ENCODE peak calls at places on chromosomes 12 and 14, in four cellular contexts. S is suprapubic skin, K is K562, Y is transverse colon. E is an unnamed sample.

GRCh38 chr14:26190644-26191043 is 407.2 kb downstream of the NOVA1 start:
- DNase-seq in S (no peak), K (no peak), Y (no peak), E (no peak)

GRCh38 chr12:94805749-94806148 is 155.4 kb upstream of the TMCC3 start:
- DNase-seq in S (no peak), K (no peak), Y (no peak), E (no peak)

GRCh38 chr12:388547-389137 is 478 bp downstream of the KDM5A start:
- DNase-seq in S (no peak), K (no peak), Y (peak; percentile 11), E (peak; percentile 90)

GRCh38 chr12:96094201-96094600 is 58.8 kb upstream of the LTA4H start:
- DNase-seq in S (no peak), K (no peak), Y (no peak), E (no peak)

GRCh38 chr12:45273717-45274271 is 57.9 kb downstream of the ANO6 start:
- DNase-seq in S (no peak), K (peak; percentile 84), Y (no peak), E (no peak)

GRCh38 chr12:125538800-125539199 is 473.6 kb downstream of the AACS start:
- DNase-seq in S (no peak), K (no peak), Y (no peak), E (no peak)

GRCh38 chr14:104280902-104281767 is 142.7 kb downstream of the KIF26A start:
- DNase-seq in S (peak; percentile 69), K (no peak), Y (no peak), E (peak; percentile 63)

GRCh38 chr14:88831285-88831684 is 6.8 kb downstream of the TTC8 start:
- DNase-seq in S (no peak), K (no peak), Y (no peak), E (no peak)

GRCh38 chr14:51917186-51917585 is 56.8 kb downstream of the GNG2 start:
- DNase-seq in S (no peak), K (no peak), Y (no peak), E (no peak)

GRCh38 chr12:62876938-62877548 is 57.9 kb downstream of the PPM1H start:
- DNase-seq in S (no peak), K (no peak), Y (no peak), E (no peak)

GRCh38 chr14:76776306-76777251 is 15.3 kb downstream of the VASH1 start:
- DNase-seq in S (peak; percentile 67), K (peak; percentile 34), Y (no peak), E (peak; percentile 70)

GRCh38 chr12:4223273-4223855 is 50.2 kb upstream of the CCND2 start:
- DNase-seq in S (no peak), K (no peak), Y (no peak), E (no peak)

GRCh38 chr12:47714823-47715386 is 9.1 kb upstream of the RPAP3 start:
- DNase-seq in S (no peak), K (no peak), Y (no peak), E (no peak)

GRCh38 chr14:32567543-32568384 is 238.7 kb downstream of the AKAP6 start:
- DNase-seq in S (no peak), K (no peak), Y (no peak), E (no peak)

GRCh38 chr14:92254786-92255185 is 68.2 kb upstream of the SLC24A4 start:
- DNase-seq in S (no peak), K (no peak), Y (peak; percentile 16), E (no peak)

GRCh38 chr12:47073951-47074350 is 5.5 kb upstream of the PCED1B start:
- DNase-seq in S (no peak), K (no peak), Y (no peak), E (no peak)

GRCh38 chr12:96044017-96044985 is 8.9 kb upstream of the LTA4H start:
- DNase-seq in S (no peak), K (no peak), Y (no peak), E (peak; percentile 85)

GRCh38 chr14:96792003-96792402 is 5.2 kb upstream of the VRK1 start:
- DNase-seq in S (no peak), K (no peak), Y (no peak), E (no peak)

GRCh38 chr14:96978525-96979272 is 181.5 kb downstream of the VRK1 start:
- DNase-seq in S (no peak), K (no peak), Y (no peak), E (no peak)

GRCh38 chr12:84599539-84599938 is 313.1 kb downstream of the SLC6A15 start:
- DNase-seq in S (no peak), K (no peak), Y (no peak), E (no peak)

GRCh38 chr14:82641050-82641540 is 1107.4 kb upstream of the SEL1L start:
- DNase-seq in S (no peak), K (no peak), Y (no peak), E (no peak)

GRCh38 chr12:43602738-43603137 is 50.7 kb upstream of the ADAMTS20 start:
- DNase-seq in S (no peak), K (no peak), Y (no peak), E (no peak)

GRCh38 chr12:43318002-43318401 is 234.0 kb downstream of the ADAMTS20 start:
- DNase-seq in S (no peak), K (no peak), Y (no peak), E (no peak)

GRCh38 chr12:41965996-41966395 is 178.7 kb downstream of the GXYLT1 start:
- DNase-seq in S (no peak), K (no peak), Y (no peak), E (no peak)

GRCh38 chr14:99537399-99537798 is 56.2 kb downstream of the CCNK start:
- DNase-seq in S (no peak), K (no peak), Y (peak; percentile 48), E (no peak)

DNA sequence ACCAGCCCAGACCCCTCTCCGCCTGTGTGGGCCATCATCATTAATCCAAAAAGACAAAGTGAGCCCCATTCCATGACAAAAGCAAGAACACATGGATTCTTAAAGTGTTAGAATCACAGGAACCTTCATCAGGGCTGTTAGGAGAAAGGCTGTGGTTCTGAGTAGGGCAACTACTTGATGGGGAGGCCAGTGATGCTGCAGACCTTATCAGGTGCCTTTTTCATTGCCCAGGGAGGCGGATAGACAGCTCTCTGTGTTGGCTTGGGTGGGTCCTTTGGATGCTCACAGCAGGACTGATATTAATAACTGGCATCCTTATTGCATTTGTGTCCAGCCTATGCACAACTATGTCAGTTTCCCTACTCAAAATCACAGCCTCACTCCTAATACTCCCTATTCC is 2.3 kb downstream of the HEBP1 start:
- DNase-seq in S (no peak), K (no peak), Y (no peak), E (no peak)
- TF ChIP-seq CTCF in S (no peak), K (no peak), Y (no peak), E (no peak)

GRCh38 chr12:51730745-51731144 is 117.8 kb downstream of the FIGNL2 start:
- DNase-seq in S (no peak), K (no peak), Y (no peak), E (no peak)

GRCh38 chr12:51726931-51727330 is 121.6 kb downstream of the FIGNL2 start:
- DNase-seq in S (no peak), K (no peak), Y (no peak), E (no peak)

GRCh38 chr12:51729331-51729730 is 119.2 kb downstream of the FIGNL2 start:
- DNase-seq in S (no peak), K (no peak), Y (no peak), E (no peak)
- TF ChIP-seq POLR2AphosphoS5 in S (no peak), K (no peak), Y (no peak), E (no peak)

DNA sequence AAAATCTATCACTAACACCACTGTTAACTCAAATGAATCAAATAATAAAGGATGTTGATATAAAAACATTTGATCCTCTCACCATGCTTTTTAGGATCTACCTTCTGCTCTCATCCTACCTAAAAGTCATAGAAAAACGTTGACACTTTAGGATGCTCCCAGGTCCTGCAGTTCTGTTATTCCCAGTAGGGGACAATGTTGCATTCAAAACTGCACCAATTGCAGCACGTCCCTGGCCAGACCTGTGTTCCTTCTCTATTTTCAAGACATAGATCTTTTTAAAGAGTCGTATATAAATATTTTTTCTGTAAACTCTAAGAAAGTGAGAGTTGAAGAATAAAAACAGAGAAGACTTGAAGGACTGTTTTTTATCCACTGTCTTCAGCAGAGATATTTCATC is 8.8 kb downstream of the AICDA start:
- DNase-seq in S (no peak), K (no peak), Y (no peak), E (no peak)
- TF ChIP-seq CTCF in S (no peak), K (no peak), Y (no peak), E (no peak)

GRCh38 chr12:101891462-101891971 is 14.1 kb downstream of the DRAM1 start:
- DNase-seq in S (no peak), K (no peak), Y (peak; percentile 64), E (no peak)
- TF ChIP-seq POLR2AphosphoS5 in S (no peak), K (no peak), Y (peak; percentile 61), E (no peak)

GRCh38 chr14:90518941-90519256 is 122.1 kb downstream of the CALM1 start:
- DNase-seq in S (no peak), K (peak; percentile 65), Y (peak; percentile 54), E (peak; percentile 76)
- TF ChIP-seq CTCF in S (peak; percentile 14), K (peak; percentile 62), Y (peak; percentile 57), E (peak; percentile 72)

DNA sequence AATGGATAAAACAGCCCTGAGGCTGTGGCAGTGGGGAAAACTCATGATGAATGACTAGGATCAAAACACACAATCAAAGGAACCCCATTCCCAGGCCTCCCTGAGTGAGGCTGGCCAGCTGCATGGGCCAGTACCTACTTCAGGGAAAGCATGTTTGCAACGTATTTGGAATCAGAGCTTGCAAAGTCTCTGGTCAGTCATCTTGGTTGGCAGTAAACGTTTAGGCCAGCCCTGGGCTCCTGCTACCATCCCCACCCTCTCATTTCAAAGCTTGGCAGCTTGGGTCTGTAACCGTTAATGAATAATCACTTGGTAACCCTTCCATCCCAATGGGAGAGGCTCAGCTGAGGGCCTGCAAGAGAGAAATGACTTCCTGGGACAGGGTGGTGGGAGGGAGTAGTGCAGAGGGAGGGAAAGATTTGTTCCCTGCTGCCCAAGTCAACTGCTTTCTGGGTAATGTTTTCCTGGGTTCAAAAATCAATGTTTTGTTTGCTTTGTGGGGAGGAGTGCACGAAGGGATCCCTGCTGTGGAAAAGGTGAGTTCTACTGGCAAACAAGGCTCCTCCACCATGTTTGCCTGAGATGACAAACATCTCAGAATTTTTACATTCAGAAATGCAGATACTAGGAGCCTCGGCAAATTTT is 2.0 kb upstream of the RNASE8 start:
- DNase-seq in S (no peak), K (no peak), Y (peak; percentile 67), E (no peak)
- TF ChIP-seq POLR2AphosphoS5 in S (no peak), K (no peak), Y (no peak), E (no peak)

GRCh38 chr14:49187799-49188198 is 398.4 kb downstream of the RPS29 start:
- DNase-seq in S (no peak), K (no peak), Y (no peak), E (no peak)
- TF ChIP-seq CTCF in S (no peak), K (no peak), Y (no peak), E (no peak)

DNA sequence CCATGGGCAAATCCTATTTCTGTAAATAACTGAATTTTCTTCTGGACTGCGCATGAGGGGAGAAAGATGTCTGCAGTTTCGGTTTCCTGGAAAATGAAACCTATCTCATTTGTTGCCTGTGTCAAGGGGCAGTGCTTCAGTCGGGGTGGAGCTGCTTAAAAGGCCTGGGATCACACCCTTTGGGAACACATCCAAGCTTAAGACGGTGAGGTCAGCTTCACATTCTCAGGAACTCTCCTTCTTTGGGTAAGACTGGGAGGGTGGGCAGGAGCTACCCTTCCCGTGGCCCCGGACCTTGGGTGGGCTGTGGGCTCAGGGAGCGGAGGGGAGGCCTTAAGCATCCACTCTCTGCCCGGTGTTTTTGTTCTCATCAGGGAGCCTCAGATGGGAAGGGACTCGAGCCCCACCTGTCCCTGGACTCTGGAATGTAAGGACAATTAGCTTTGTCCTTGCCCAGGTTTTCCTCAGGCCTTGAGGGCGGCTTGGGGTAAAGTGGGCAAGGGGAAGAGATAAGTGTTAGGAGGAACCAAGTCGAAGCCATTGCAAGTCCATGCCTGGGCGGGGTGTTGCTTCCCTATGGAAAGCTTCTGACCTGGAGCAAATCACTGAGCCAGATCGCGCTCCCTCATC is at the start of gene IFI27:
- DNase-seq in S (peak; percentile 75), K (peak; percentile 48), Y (peak; percentile 81), E (no peak)
- TF ChIP-seq POLR2AphosphoS5 in S (no peak), K (no peak), Y (peak; percentile 97), E (peak; percentile 89)

E was measured in spleen.